ENCODE peak calls at places on chromosomes 7 and 10, in ten cellular contexts. H, Z, Y, T, P, O, R, N, L and I are unnamed samples.

GRCh38 chr7:96915029-96915428 is 90.3 kb upstream of the DLX6 start:
- DNase-seq in L (no peak), Z (no peak), R (no peak), O (no peak), N (no peak), H (no peak), T (no peak), P (no peak), Y (no peak), I (no peak)

GRCh38 chr10:48316236-48316635 is 9.8 kb downstream of the MAPK8 start:
- DNase-seq in O (no peak), Y (no peak), P (no peak), L (no peak), T (no peak), R (no peak), H (no peak), N (no peak), Z (no peak), I (no peak)

GRCh38 chr10:89837173-89838001 is 136.0 kb downstream of the KIF20B start:
- DNase-seq in T (no peak), R (no peak), Z (peak; percentile 42), P (peak; percentile 15), L (no peak), H (no peak), O (no peak), N (peak; percentile 50), Y (peak; percentile 69), I (peak; percentile 50)

GRCh38 chr7:2193120-2193519 is 39.6 kb downstream of the MAD1L1 start:
- DNase-seq in Z (no peak), H (no peak), O (peak; percentile 90), Y (no peak), N (no peak), L (peak; percentile 85), P (no peak), R (no peak), T (no peak), I (no peak)

GRCh38 chr10:79446451-79447020 is 1.1 kb upstream of the ZCCHC24 start:
- DNase-seq in P (no peak), T (no peak), L (no peak), H (no peak), N (peak; percentile 63), Y (peak; percentile 78), R (peak; percentile 60), O (no peak), Z (peak; percentile 57), I (peak; percentile 87)

GRCh38 chr10:79352035-79352595 is 4.8 kb downstream of the PPIF start:
- DNase-seq in L (no peak), O (no peak), H (no peak), Y (peak; percentile 11), Z (no peak), N (no peak), T (no peak), R (no peak), P (no peak), I (no peak)

GRCh38 chr10:88832376-88832775 is 19.3 kb downstream of the ANKRD22 start:
- DNase-seq in R (no peak), T (no peak), L (no peak), P (no peak), H (no peak), O (no peak), N (no peak), Z (no peak), Y (no peak), I (no peak)

GRCh38 chr10:54342058-54342457 is 459.0 kb downstream of the PCDH15 start:
- DNase-seq in T (no peak), Y (no peak), L (no peak), H (no peak), N (no peak), R (no peak), O (no peak), Z (no peak), P (no peak), I (no peak)

GRCh38 chr7:149883452-149883861 is 9.7 kb downstream of the ATP6V0E2 start:
- DNase-seq in P (peak; percentile 55), Z (peak; percentile 53), O (peak; percentile 54), L (peak; percentile 11), T (peak; percentile 49), N (peak; percentile 65), R (peak; percentile 67), H (no peak), Y (peak; percentile 82), I (peak; percentile 57)

GRCh38 chr10:132865236-132865635 is 77.1 kb downstream of the CFAP46 start:
- DNase-seq in N (no peak), R (no peak), P (no peak), Z (no peak), O (no peak), Y (no peak), L (no peak), T (no peak), H (no peak), I (no peak)

GRCh38 chr7:135716677-135717238 is 11.2 kb downstream of the SLC13A4 start:
- DNase-seq in L (peak; percentile 81), R (no peak), H (no peak), Y (no peak), Z (peak; percentile 91), T (peak; percentile 84), P (no peak), N (no peak), O (peak; percentile 76), I (no peak)

GRCh38 chr7:85730016-85730415 is 543.2 kb upstream of the SEMA3D start:
- DNase-seq in H (no peak), Z (peak; percentile 66), O (peak; percentile 52), N (no peak), T (no peak), L (peak; percentile 77), P (no peak), R (no peak), Y (peak; percentile 25), I (peak; percentile 29)

GRCh38 chr10:44384601-44385422 is at the start of gene CXCL12:
- DNase-seq in P (no peak), R (no peak), T (no peak), N (peak; percentile 29), L (no peak), O (no peak), Y (peak; percentile 34), Z (peak; percentile 65), H (no peak), I (no peak)

GRCh38 chr10:27714349-27714748 is 31.3 kb downstream of the MKX start:
- DNase-seq in T (no peak), O (no peak), Z (no peak), L (no peak), P (no peak), R (no peak), N (no peak), Y (no peak), H (no peak), I (no peak)

GRCh38 chr10:23314835-23315239 is 29.8 kb downstream of the C10orf67 start:
- DNase-seq in Y (peak; percentile 62), T (peak; percentile 88), R (peak; percentile 55), P (no peak), L (no peak), O (peak; percentile 22), Z (peak; percentile 90), H (no peak), N (peak; percentile 63), I (peak; percentile 55)

GRCh38 chr10:86345296-86346168 is 21.1 kb downstream of the GRID1 start:
- DNase-seq in Y (no peak), Z (no peak), L (no peak), O (no peak), N (no peak), T (peak; percentile 92), R (no peak), H (no peak), P (no peak), I (peak; percentile 79)

GRCh38 chr7:131010714-131011436 is 276.9 kb upstream of the KLF14 start:
- DNase-seq in R (no peak), N (no peak), O (no peak), P (no peak), H (no peak), L (no peak), Y (no peak), T (no peak), Z (peak; percentile 82), I (no peak)

GRCh38 chr7:2169923-2170575 is 62.7 kb downstream of the MAD1L1 start:
- DNase-seq in H (no peak), O (no peak), N (no peak), R (no peak), L (no peak), T (no peak), Y (no peak), P (no peak), Z (no peak), I (no peak)

GRCh38 chr10:60979667-60980104 is 35.7 kb upstream of the RHOBTB1 start:
- DNase-seq in T (no peak), N (no peak), L (no peak), O (no peak), Y (no peak), H (no peak), Z (no peak), R (no peak), P (no peak), I (no peak)

GRCh38 chr10:114544045-114544659 is 113.9 kb downstream of the ABLIM1 start:
- DNase-seq in T (peak; percentile 25), Z (no peak), R (no peak), H (no peak), Y (no peak), P (no peak), N (peak; percentile 62), O (no peak), L (no peak), I (no peak)

GRCh38 chr10:70378122-70378521 is 4.3 kb downstream of the LRRC20 start:
- DNase-seq in Y (no peak), H (no peak), Z (peak; percentile 64), R (no peak), L (no peak), T (peak; percentile 99), O (no peak), N (no peak), P (no peak), I (no peak)

GRCh38 chr10:73875139-73875475 is 752 bp upstream of the CAMK2G start:
- DNase-seq in O (no peak), H (no peak), R (no peak), Z (no peak), P (no peak), N (no peak), L (no peak), Y (no peak), T (no peak), I (no peak)

GRCh38 chr7:132784406-132784805 is 208.1 kb upstream of the PLXNA4 start:
- DNase-seq in P (no peak), R (no peak), T (no peak), Z (no peak), O (no peak), H (no peak), L (no peak), Y (no peak), N (no peak), I (no peak)

GRCh38 chr10:76133597-76134255 is 702.3 kb downstream of the LRMDA start:
- DNase-seq in Y (no peak), L (peak; percentile 31), H (no peak), P (no peak), T (no peak), Z (no peak), O (no peak), N (no peak), R (no peak), I (no peak)

GRCh38 chr7:65342723-65343629 is 30.7 kb upstream of the ZNF92 start:
- DNase-seq in O (no peak), H (no peak), P (no peak), T (no peak), L (no peak), Y (no peak), N (no peak), Z (no peak), R (no peak), I (no peak)

GRCh38 chr10:96205580-96205979 is 65.8 kb downstream of the BLNK start:
- DNase-seq in R (no peak), T (no peak), H (no peak), Y (no peak), Z (no peak), N (no peak), L (no peak), O (no peak), P (no peak), I (no peak)

GRCh38 chr7:140035400-140036223 is 27.1 kb downstream of the PARP12 start:
- DNase-seq in R (no peak), Z (peak; percentile 43), N (no peak), Y (no peak), T (peak; percentile 62), H (no peak), O (no peak), P (no peak), L (no peak), I (no peak)

GRCh38 chr10:131779661-131780394 is 121.0 kb upstream of the PPP2R2D start:
- DNase-seq in Z (no peak), N (no peak), H (no peak), Y (no peak), O (no peak), P (no peak), R (no peak), L (no peak), T (no peak), I (no peak)